ENCODE peak calls at places on chromosomes 6 and 20, in six cellular contexts. B, I, W, M, S and P are unnamed samples.

GRCh38 chr6:154243793-154244768 is 112.5 kb downstream of the IPCEF1 start:
- DNase-seq in W (no peak), S (no peak), M (no peak), I (no peak), B (no peak), P (no peak)

GRCh38 chr20:61679473-61679872 is 386.2 kb downstream of the TAF4 start:
- DNase-seq in S (no peak), W (no peak), I (no peak), B (no peak), M (no peak), P (no peak)

GRCh38 chr6:170151235-170152110 is 139.4 kb downstream of the DLL1 start:
- DNase-seq in W (peak), I (no peak), B (no peak), S (no peak), M (no peak), P (no peak)

GRCh38 chr6:164507197-164507957 is 802.0 kb downstream of the C6orf118 start:
- DNase-seq in I (no peak), B (no peak), S (no peak), W (peak), M (no peak), P (no peak)

GRCh38 chr20:23223908-23224307 is 126.7 kb upstream of the NXT1 start:
- DNase-seq in B (no peak), I (no peak), M (no peak), S (no peak), W (no peak), P (no peak)

GRCh38 chr6:43506171-43506570 is 4.0 kb downstream of the LRRC73 start:
- DNase-seq in S (no peak), B (no peak), W (no peak), I (no peak), M (no peak), P (no peak)

GRCh38 chr6:6002809-6003333 is 3.9 kb downstream of the NRN1 start:
- DNase-seq in I (no peak), B (no peak), W (no peak), M (no peak), S (peak), P (no peak)

GRCh38 chr6:35757461-35758123 is 18.8 kb upstream of the CLPSL2 start:
- DNase-seq in M (no peak), B (peak), S (peak), I (peak), W (no peak), P (peak)

GRCh38 chr6:154154389-154154967 is 115.4 kb downstream of the OPRM1 start:
- DNase-seq in S (peak), B (peak), I (peak), M (peak), W (peak), P (no peak)

GRCh38 chr6:16800942-16801341 is 39.7 kb upstream of the ATXN1 start:
- DNase-seq in W (no peak), S (peak), B (no peak), I (no peak), M (no peak), P (no peak)

GRCh38 chr20:50980851-50981713 is 22.5 kb downstream of the MOCS3 start:
- DNase-seq in M (peak), S (peak), I (peak), W (peak), B (peak), P (peak)

GRCh38 chr6:32700391-32701040 is 34.1 kb upstream of the HLA-DQB1 start:
- DNase-seq in B (peak), W (peak), I (peak), M (no peak), S (peak), P (no peak)

GRCh38 chr6:75824160-75824559 is 75.1 kb downstream of the MYO6 start:
- DNase-seq in I (no peak), B (no peak), S (no peak), W (no peak), M (no peak), P (no peak)

GRCh38 chr6:18585032-18585573 is 198.0 kb downstream of the RNF144B start:
- DNase-seq in S (peak), M (no peak), I (peak), W (peak), B (peak), P (peak)

GRCh38 chr20:54167909-54168872 is 5.6 kb downstream of the CYP24A1 start:
- DNase-seq in W (peak), I (peak), B (peak), S (peak), M (no peak), P (no peak)

GRCh38 chr6:333379-334002 is 41.2 kb downstream of the DUSP22 start:
- DNase-seq in B (no peak), S (peak), W (no peak), I (no peak), M (no peak), P (no peak)